ENCODE peak calls at places on chromosomes 12 and 14, in five cellular contexts. N, X, K, W and E are unnamed samples.

GRCh38 chr14:105066285-105067071 is 1.2 kb upstream of the GPR132 start:
- DNase-seq in N (no peak), X (no peak), K (no peak), W (no peak), E (no peak)

GRCh38 chr12:9064815-9065606 is 50.7 kb downstream of the A2M start:
- DNase-seq in N (peak; percentile 77), X (peak; percentile 47), K (no peak), W (peak; percentile 59), E (no peak)

GRCh38 chr12:43306066-43306465 is 245.9 kb downstream of the ADAMTS20 start:
- DNase-seq in N (no peak), X (no peak), K (no peak), W (no peak), E (no peak)

GRCh38 chr12:113190761-113191160 is 5.2 kb downstream of the RITA1 start:
- DNase-seq in N (peak; percentile 43), X (peak; percentile 48), K (peak; percentile 73), W (peak; percentile 84), E (no peak)

GRCh38 chr12:84766375-84766774 is 146.2 kb downstream of the SLC6A15 start:
- DNase-seq in N (no peak), X (no peak), K (no peak), W (no peak), E (no peak)

GRCh38 chr12:28127455-28127854 is 62.8 kb upstream of the CCDC91 start:
- DNase-seq in N (no peak), X (no peak), K (no peak), W (no peak), E (no peak)

GRCh38 chr12:131833288-131833895 is 5.2 kb downstream of the MMP17 start:
- DNase-seq in N (no peak), X (no peak), K (no peak), W (no peak), E (no peak)

GRCh38 chr12:70482764-70483163 is 116.7 kb downstream of the KCNMB4 start:
- DNase-seq in N (no peak), X (no peak), K (no peak), W (no peak), E (no peak)

GRCh38 chr14:53260928-53261327 is 107.8 kb upstream of the DDHD1 start:
- DNase-seq in N (no peak), X (no peak), K (no peak), W (no peak), E (no peak)

GRCh38 chr12:119208626-119209061 is 29.9 kb downstream of the HSPB8 start:
- DNase-seq in N (peak; percentile 33), X (no peak), K (no peak), W (no peak), E (no peak)

GRCh38 chr12:129325566-129325965 is 472.3 kb downstream of the GLT1D1 start:
- DNase-seq in N (no peak), X (no peak), K (no peak), W (no peak), E (no peak)

GRCh38 chr12:14696265-14696741 is at the start of gene GUCY2C:
- DNase-seq in N (no peak), X (no peak), K (no peak), W (no peak), E (no peak)

GRCh38 chr14:20631023-20631820 is 10.3 kb downstream of the OR6S1 start:
- DNase-seq in N (peak; percentile 79), X (peak; percentile 18), K (peak; percentile 36), W (no peak), E (no peak)

GRCh38 chr14:21106506-21107359 is 5.9 kb downstream of the TMEM253 start:
- DNase-seq in N (peak; percentile 84), X (peak; percentile 74), K (peak; percentile 40), W (peak; percentile 71), E (no peak)

GRCh38 chr12:109626378-109627115 is 53.0 kb downstream of the MVK start:
- DNase-seq in N (no peak), X (no peak), K (no peak), W (no peak), E (no peak)

GRCh38 chr12:77102691-77103090 is 37.3 kb upstream of the E2F7 start:
- DNase-seq in N (no peak), X (no peak), K (no peak), W (no peak), E (no peak)

GRCh38 chr12:97308576-97309198 is 153.9 kb upstream of the RMST start:
- DNase-seq in N (peak; percentile 39), X (peak; percentile 7), K (peak; percentile 19), W (no peak), E (peak; percentile 15)

GRCh38 chr12:79514730-79515525 is 175.8 kb downstream of the PAWR start:
- DNase-seq in N (no peak), X (no peak), K (no peak), W (no peak), E (no peak)

DNA sequence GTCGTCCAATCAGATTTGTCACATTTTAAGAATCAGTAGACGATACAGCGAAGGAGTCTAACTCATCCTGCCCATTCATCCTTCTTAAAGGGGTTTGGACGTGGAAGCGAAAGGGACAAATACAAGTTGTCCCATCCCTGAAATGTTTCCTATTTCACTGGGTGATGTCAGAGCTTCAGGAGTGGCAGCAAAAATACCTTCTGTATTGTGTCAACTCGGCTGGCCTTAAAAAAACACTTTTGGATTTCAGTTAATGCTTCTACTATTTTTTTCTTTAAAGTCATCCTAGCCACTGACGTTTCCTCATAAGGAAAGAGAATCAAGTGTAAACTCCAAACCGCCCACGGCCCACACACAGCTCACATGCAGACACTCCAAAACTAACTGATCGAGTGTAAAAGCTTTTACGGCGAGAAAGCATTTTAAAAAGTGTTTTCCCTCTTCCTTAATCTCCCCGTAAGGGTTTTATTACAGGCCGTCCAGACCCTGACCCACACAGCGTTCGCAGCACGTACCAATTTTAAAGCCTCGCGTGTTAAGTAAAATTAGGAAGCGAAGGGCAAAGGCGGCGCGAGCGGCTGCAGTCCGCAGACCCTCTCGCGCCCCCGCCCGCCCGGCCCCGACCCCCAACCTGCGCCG is 593 bp downstream of the CFL2 start:
- DNase-seq in N (peak; percentile 55), X (peak; percentile 13), K (peak; percentile 7), W (no peak), E (no peak)
- TF ChIP-seq FOXM1 in N (no peak), X (no peak), K (no peak), W (no peak), E (no peak)

GRCh38 chr14:64680013-64680674 is 24.1 kb upstream of the PLEKHG3 start:
- DNase-seq in N (no peak), X (no peak), K (no peak), W (no peak), E (no peak)
- TF ChIP-seq FOXM1 in N (no peak), X (no peak), K (no peak), W (no peak), E (no peak)

GRCh38 chr12:82326905-82327503 is 31.2 kb downstream of the CCDC59 start:
- DNase-seq in N (peak; percentile 13), X (peak; percentile 9), K (peak; percentile 15), W (peak; percentile 5), E (no peak)
- TF ChIP-seq FOXM1 in N (no peak), X (no peak), K (no peak), W (no peak), E (no peak)

GRCh38 chr14:39726563-39726962 is 294.3 kb upstream of the FBXO33 start:
- DNase-seq in N (no peak), X (no peak), K (no peak), W (no peak), E (no peak)

GRCh38 chr14:39733741-39734140 is 301.5 kb upstream of the FBXO33 start:
- DNase-seq in N (no peak), X (no peak), K (no peak), W (no peak), E (no peak)

GRCh38 chr14:39734306-39734705 is 302.1 kb upstream of the FBXO33 start:
- DNase-seq in N (no peak), X (no peak), K (no peak), W (no peak), E (no peak)

DNA sequence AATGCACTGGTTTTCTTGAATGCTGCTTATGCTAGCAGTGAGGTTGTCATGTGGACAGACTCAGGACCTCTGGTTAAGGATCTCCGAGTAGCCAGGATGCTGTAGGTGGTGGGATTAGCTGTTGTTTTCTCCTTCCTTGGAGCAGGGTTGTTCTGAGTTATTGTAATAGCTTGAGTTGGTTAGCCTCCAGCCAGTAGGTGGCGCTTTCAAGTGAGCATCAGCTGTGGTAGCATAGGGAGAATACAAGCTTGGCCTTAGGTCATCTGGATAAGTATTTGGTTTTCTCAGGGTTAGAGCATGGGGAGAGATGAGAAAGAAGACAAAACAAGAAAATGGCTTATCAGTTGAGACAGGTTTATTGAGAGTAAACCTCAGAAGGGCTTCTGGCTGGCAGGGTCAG is 299.7 kb upstream of the FBXO33 start:
- DNase-seq in N (peak; percentile 51), X (no peak), K (no peak), W (no peak), E (no peak)
- TF ChIP-seq FOXM1 in N (no peak), X (no peak), K (no peak), W (no peak), E (no peak)